ENCODE peak calls at places on chromosome 2, in five cellular contexts. One of them, this sample, is unnamed.

GRCh38 chr2:139885921-139886498 is 1105.8 kb upstream of the NXPH2 start:
- DNase-seq in hypothalamus: no peak
- DNase-seq in NCI-H187: no peak
- DNase-seq in GM03348: no peak
- DNase-seq in immature natural killer cell: no peak
- DNase-seq in this sample: no peak

GRCh38 chr2:65397122-65397521 is 35.3 kb downstream of the SPRED2 start:
- DNase-seq in hypothalamus: no peak
- DNase-seq in NCI-H187: no peak
- DNase-seq in GM03348: peak; percentile 20
- DNase-seq in immature natural killer cell: no peak
- DNase-seq in this sample: no peak

GRCh38 chr2:142757111-142757510 is 120.4 kb upstream of the KYNU start:
- DNase-seq in hypothalamus: no peak
- DNase-seq in NCI-H187: no peak
- DNase-seq in GM03348: no peak
- DNase-seq in immature natural killer cell: no peak
- DNase-seq in this sample: no peak

GRCh38 chr2:237977380-237977779 is 10.6 kb downstream of the UBE2F start:
- DNase-seq in hypothalamus: no peak
- DNase-seq in NCI-H187: no peak
- DNase-seq in GM03348: no peak
- DNase-seq in immature natural killer cell: no peak
- DNase-seq in this sample: no peak

GRCh38 chr2:112474844-112475486 is 7.0 kb upstream of the TTL start:
- DNase-seq in hypothalamus: no peak
- DNase-seq in NCI-H187: no peak
- DNase-seq in GM03348: peak; percentile 55
- DNase-seq in immature natural killer cell: no peak
- DNase-seq in this sample: no peak

GRCh38 chr2:235689427-235689853 is 195.6 kb downstream of the AGAP1 start:
- DNase-seq in hypothalamus: no peak
- DNase-seq in NCI-H187: no peak
- DNase-seq in GM03348: no peak
- DNase-seq in immature natural killer cell: no peak
- DNase-seq in this sample: no peak

GRCh38 chr2:69933839-69934613 is 19.1 kb downstream of the MXD1 start:
- DNase-seq in hypothalamus: no peak
- DNase-seq in NCI-H187: no peak
- DNase-seq in GM03348: peak; percentile 88
- DNase-seq in immature natural killer cell: no peak
- DNase-seq in this sample: no peak

GRCh38 chr2:31987454-31987853 is 23.4 kb downstream of the MEMO1 start:
- DNase-seq in hypothalamus: no peak
- DNase-seq in NCI-H187: no peak
- DNase-seq in GM03348: peak; percentile 62
- DNase-seq in immature natural killer cell: no peak
- DNase-seq in this sample: no peak

GRCh38 chr2:170531876-170532275 is 183.3 kb upstream of the SP5 start:
- DNase-seq in hypothalamus: no peak
- DNase-seq in NCI-H187: no peak
- DNase-seq in GM03348: no peak
- DNase-seq in immature natural killer cell: no peak
- DNase-seq in this sample: no peak

GRCh38 chr2:232170391-232170790 is 208.2 kb upstream of the ALPP start:
- DNase-seq in hypothalamus: no peak
- DNase-seq in NCI-H187: no peak
- DNase-seq in GM03348: no peak
- DNase-seq in immature natural killer cell: no peak
- DNase-seq in this sample: no peak

GRCh38 chr2:72994282-72994990 is 77.1 kb downstream of the SFXN5 start:
- DNase-seq in hypothalamus: no peak
- DNase-seq in NCI-H187: no peak
- DNase-seq in GM03348: no peak
- DNase-seq in immature natural killer cell: no peak
- DNase-seq in this sample: no peak

GRCh38 chr2:197378494-197378972 is 56.3 kb downstream of the SF3B1 start:
- DNase-seq in hypothalamus: peak; percentile 21
- DNase-seq in NCI-H187: peak; percentile 4
- DNase-seq in GM03348: peak; percentile 71
- DNase-seq in immature natural killer cell: peak; percentile 54
- DNase-seq in this sample: peak; percentile 54

GRCh38 chr2:116582850-116583249 is 1231.6 kb upstream of the DDX18 start:
- DNase-seq in hypothalamus: no peak
- DNase-seq in NCI-H187: no peak
- DNase-seq in GM03348: no peak
- DNase-seq in immature natural killer cell: no peak
- DNase-seq in this sample: no peak

This sample was measured in naive B cell.